ENCODE peak calls at places on chromosomes 2 and 18, in five cellular contexts. Z is K562, O is HepG2, N is GM12878, P is H1. M is an unnamed sample.

GRCh38 chr18:48954837-48955527 is 4.2 kb upstream of the SMAD7 start:
- DNase-seq in Z (no peak), O (no peak), N (no peak), P (no peak), M (no peak)

GRCh38 chr2:83686863-83687262 is 772.2 kb downstream of the SUCLG1 start:
- DNase-seq in Z (no peak), O (no peak), N (no peak), P (no peak), M (no peak)

GRCh38 chr2:111095426-111095825 is 25.3 kb upstream of the BCL2L11 start:
- DNase-seq in Z (no peak), O (no peak), N (no peak), P (no peak), M (no peak)

GRCh38 chr2:157046396-157046795 is 211.1 kb upstream of the GALNT5 start:
- DNase-seq in Z (no peak), O (no peak), N (no peak), P (no peak), M (no peak)

GRCh38 chr2:45913539-45913938 is 262.1 kb downstream of the PRKCE start:
- DNase-seq in Z (no peak), O (no peak), N (no peak), P (no peak), M (no peak)

GRCh38 chr2:224982226-224982625 is 60.0 kb downstream of the DOCK10 start:
- DNase-seq in Z (no peak), O (no peak), N (no peak), P (no peak), M (peak)

GRCh38 chr2:85413592-85414421 is 3.6 kb upstream of the CAPG start:
- DNase-seq in Z (peak), O (no peak), N (no peak), P (peak), M (no peak)

GRCh38 chr2:56287974-56288373 is 104.2 kb downstream of the CCDC85A start:
- DNase-seq in Z (no peak), O (no peak), N (no peak), P (no peak), M (no peak)

GRCh38 chr2:11437602-11438001 is 28.4 kb downstream of the E2F6 start:
- DNase-seq in Z (no peak), O (no peak), N (no peak), P (no peak), M (peak)

GRCh38 chr2:119679846-119680245 is 845 bp downstream of the TMEM177 start:
- DNase-seq in Z (no peak), O (no peak), N (no peak), P (no peak), M (no peak)

GRCh38 chr2:792687-793086 is 115.5 kb upstream of the TMEM18 start:
- DNase-seq in Z (no peak), O (no peak), N (no peak), P (no peak), M (no peak)

GRCh38 chr18:777021-777420 is 35.0 kb downstream of the YES1 start:
- DNase-seq in Z (no peak), O (no peak), N (no peak), P (no peak), M (no peak)

GRCh38 chr2:135585586-135585985 is 54.3 kb downstream of the R3HDM1 start:
- DNase-seq in Z (no peak), O (no peak), N (no peak), P (no peak), M (no peak)

GRCh38 chr2:178530625-178531142 is 50.4 kb downstream of the PLEKHA3 start:
- DNase-seq in Z (no peak), O (no peak), N (peak), P (no peak), M (no peak)

GRCh38 chr18:37393945-37394609 is 171.5 kb downstream of the CELF4 start:
- DNase-seq in Z (peak), O (no peak), N (no peak), P (peak), M (peak)

GRCh38 chr18:58177886-58178470 is 134.0 kb downstream of the NEDD4L start:
- DNase-seq in Z (no peak), O (peak), N (no peak), P (peak), M (peak)

GRCh38 chr2:105789745-105790466 is 45.2 kb downstream of the NCK2 start:
- DNase-seq in Z (no peak), O (no peak), N (peak), P (no peak), M (no peak)

GRCh38 chr2:207746131-207746530 is 23.6 kb downstream of the FZD5 start:
- DNase-seq in Z (peak), O (peak), N (no peak), P (no peak), M (peak)

GRCh38 chr2:42350434-42351063 is 10.5 kb downstream of the COX7A2L start:
- DNase-seq in Z (no peak), O (no peak), N (no peak), P (no peak), M (no peak)

GRCh38 chr2:160299540-160299939 is 99.5 kb upstream of the ITGB6 start:
- DNase-seq in Z (no peak), O (no peak), N (no peak), P (no peak), M (no peak)

GRCh38 chr2:157492189-157492773 is 48.4 kb upstream of the CYTIP start:
- DNase-seq in Z (peak), O (peak), N (peak), P (peak), M (peak)

GRCh38 chr2:138023976-138024375 is 59.7 kb downstream of the HNMT start:
- DNase-seq in Z (no peak), O (no peak), N (no peak), P (no peak), M (no peak)

GRCh38 chr2:129199501-129199900 is 780.0 kb upstream of the RAB6C start:
- DNase-seq in Z (no peak), O (no peak), N (no peak), P (no peak), M (no peak)

GRCh38 chr2:154699560-154699901 is 1.0 kb downstream of the KCNJ3 start:
- DNase-seq in Z (no peak), O (no peak), N (no peak), P (no peak), M (no peak)

GRCh38 chr2:163717474-163717873 is 18.3 kb downstream of the FIGN start:
- DNase-seq in Z (no peak), O (peak), N (no peak), P (no peak), M (no peak)

GRCh38 chr2:164771897-164772296 is 69.7 kb downstream of the COBLL1 start:
- DNase-seq in Z (no peak), O (no peak), N (no peak), P (no peak), M (no peak)

GRCh38 chr2:213068681-213069359 is 82.6 kb downstream of the IKZF2 start:
- DNase-seq in Z (no peak), O (no peak), N (no peak), P (no peak), M (no peak)

GRCh38 chr18:21739604-21740473 is 753 bp upstream of the MIB1 start:
- DNase-seq in Z (peak), O (no peak), N (no peak), P (no peak), M (peak)

GRCh38 chr2:47080888-47081301 is 74.2 kb downstream of the STPG4 start:
- DNase-seq in Z (no peak), O (no peak), N (no peak), P (no peak), M (no peak)

GRCh38 chr2:134002391-134002790 is 251.5 kb upstream of the MGAT5 start:
- DNase-seq in Z (no peak), O (no peak), N (no peak), P (no peak), M (no peak)

GRCh38 chr18:23756590-23757540 is 67.6 kb downstream of the LAMA3 start:
- DNase-seq in Z (no peak), O (no peak), N (no peak), P (no peak), M (no peak)

GRCh38 chr2:221262651-221263050 is 309.5 kb downstream of the EPHA4 start:
- DNase-seq in Z (no peak), O (no peak), N (no peak), P (no peak), M (no peak)

GRCh38 chr2:205439621-205440020 is 242.7 kb upstream of the NRP2 start:
- DNase-seq in Z (no peak), O (no peak), N (no peak), P (no peak), M (no peak)

GRCh38 chr2:95734976-95735890 is 143.4 kb downstream of the TRIM43 start:
- DNase-seq in Z (no peak), O (no peak), N (no peak), P (no peak), M (no peak)

GRCh38 chr2:75516378-75517122 is 44.2 kb downstream of the EVA1A start:
- DNase-seq in Z (no peak), O (peak), N (peak), P (no peak), M (no peak)

GRCh38 chr18:61852496-61852895 is 40.3 kb downstream of the RNF152 start:
- DNase-seq in Z (no peak), O (no peak), N (no peak), P (no peak), M (no peak)

DNA sequence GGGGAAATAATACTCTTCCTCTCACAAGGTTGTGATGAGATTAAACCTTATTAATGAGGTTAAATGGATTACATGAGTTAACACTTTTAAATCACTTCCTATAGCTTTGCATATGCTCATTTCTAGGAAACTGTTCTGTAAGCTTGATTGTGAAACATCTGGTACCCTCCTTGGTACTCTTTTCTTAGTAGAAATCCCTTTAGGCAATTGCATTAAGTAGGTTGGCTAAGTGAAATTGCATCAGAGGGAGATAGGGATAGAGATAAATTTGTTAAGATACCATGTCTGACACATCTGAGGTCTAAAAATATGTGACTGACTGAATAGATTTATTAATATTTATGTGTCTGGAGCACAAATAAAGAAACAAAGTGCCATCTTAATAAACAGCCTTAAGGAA is 275.9 kb upstream of the MAP2 start:
- DNase-seq in Z (no peak), O (no peak), N (no peak), P (no peak), M (no peak)
- TF ChIP-seq GABPA in Z (no peak), O (no peak), N (no peak), P (no peak), M (no peak)

GRCh38 chr2:2188344-2189111 is 142.5 kb downstream of the MYT1L start:
- DNase-seq in Z (no peak), O (no peak), N (no peak), P (no peak), M (peak)

GRCh38 chr2:2187196-2187595 is 143.9 kb downstream of the MYT1L start:
- DNase-seq in Z (no peak), O (no peak), N (no peak), P (no peak), M (no peak)

GRCh38 chr2:2192385-2192957 is 138.6 kb downstream of the MYT1L start:
- DNase-seq in Z (no peak), O (no peak), N (no peak), P (no peak), M (peak)

GRCh38 chr2:2191110-2191707 is 139.9 kb downstream of the MYT1L start:
- DNase-seq in Z (no peak), O (no peak), N (no peak), P (no peak), M (peak)

DNA sequence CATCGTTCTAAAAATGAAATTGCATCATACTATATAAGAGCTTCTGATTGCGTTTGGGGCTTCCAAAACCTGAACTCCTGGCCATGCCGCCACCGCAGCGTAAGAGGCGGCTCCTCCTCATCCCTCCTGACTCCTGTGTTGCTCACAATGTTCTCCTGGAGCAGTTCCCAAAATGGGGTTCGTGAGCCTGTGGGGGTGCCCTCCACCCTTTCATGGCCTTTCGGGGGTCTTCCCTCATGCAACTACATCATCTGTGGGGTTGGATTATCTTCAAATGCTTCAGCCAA is 142.0 kb downstream of the MYT1L start:
- DNase-seq in Z (no peak), O (no peak), N (no peak), P (no peak), M (no peak)
- H3K9ac ChIP-seq in Z (no peak), O (no peak), N (no peak), P (no peak), M (no peak)

DNA sequence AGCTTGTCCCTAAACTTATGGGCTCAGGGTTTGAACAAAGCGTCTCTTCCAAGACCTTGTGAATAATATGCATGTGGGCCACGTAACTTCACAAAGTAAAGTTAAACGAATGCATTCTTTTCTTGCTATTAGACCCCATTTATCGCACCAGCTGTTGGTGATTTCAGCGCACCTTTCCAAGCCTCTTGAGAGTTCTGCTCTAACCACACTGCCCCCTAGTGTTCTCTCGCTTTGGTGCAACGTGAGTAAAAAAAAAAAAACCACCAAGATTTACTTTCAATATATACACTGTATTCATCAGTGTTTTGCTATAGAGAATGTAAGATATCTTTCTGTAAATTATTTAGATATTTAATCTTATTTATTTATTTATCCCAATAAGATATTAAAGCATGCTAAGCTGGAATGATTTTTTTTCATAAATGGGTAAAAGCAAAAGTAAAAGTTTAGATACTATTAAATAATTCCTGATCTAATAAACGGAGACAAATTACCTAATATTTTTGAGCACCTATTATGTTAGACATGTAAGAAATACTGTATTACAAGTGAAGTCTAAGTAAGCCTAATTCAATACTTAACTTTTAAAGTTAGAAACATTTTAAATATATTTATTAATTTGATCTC is 459.5 kb downstream of the DLGAP1 start:
- DNase-seq in Z (peak), O (peak), N (peak), P (peak), M (peak)
- TF ChIP-seq GABPA in Z (no peak), O (no peak), N (no peak), P (no peak), M (no peak)

DNA sequence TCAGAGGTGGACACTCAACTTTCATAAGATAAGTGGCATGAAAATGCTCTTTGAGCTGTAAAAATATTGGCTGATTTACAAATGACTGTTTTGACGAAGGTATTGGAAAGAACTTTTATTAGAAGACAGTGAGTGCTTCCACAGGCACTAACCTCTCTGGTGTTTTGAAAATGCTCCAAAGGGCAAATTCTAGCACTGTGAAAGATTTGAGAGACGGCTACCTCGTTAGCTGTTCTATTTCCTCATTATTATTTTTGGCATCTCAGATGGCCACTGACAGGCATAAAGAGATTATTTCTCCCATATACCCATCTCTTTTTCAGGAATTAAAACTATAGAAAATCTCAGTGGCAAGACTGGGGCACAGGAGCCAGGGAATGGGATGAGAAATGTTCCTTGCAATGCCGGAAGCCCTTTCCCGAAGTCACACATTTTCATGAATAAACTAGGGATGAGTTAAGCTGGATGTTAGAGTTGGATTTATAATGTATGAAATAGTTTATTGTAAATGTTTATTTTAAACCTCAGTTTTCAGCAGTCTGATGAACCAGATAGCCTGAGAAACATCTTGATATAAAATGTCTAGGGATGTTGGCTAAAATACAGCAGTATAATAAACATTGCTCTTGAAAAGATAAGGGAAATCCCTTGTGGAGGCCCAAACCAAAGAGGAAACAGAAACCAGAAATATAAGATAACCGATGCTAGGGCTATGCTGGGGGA is 175.7 kb downstream of the ASB1 start:
- DNase-seq in Z (no peak), O (no peak), N (no peak), P (no peak), M (no peak)
- H3K9ac ChIP-seq in Z (no peak), O (no peak), N (no peak), P (no peak), M (no peak)

DNA sequence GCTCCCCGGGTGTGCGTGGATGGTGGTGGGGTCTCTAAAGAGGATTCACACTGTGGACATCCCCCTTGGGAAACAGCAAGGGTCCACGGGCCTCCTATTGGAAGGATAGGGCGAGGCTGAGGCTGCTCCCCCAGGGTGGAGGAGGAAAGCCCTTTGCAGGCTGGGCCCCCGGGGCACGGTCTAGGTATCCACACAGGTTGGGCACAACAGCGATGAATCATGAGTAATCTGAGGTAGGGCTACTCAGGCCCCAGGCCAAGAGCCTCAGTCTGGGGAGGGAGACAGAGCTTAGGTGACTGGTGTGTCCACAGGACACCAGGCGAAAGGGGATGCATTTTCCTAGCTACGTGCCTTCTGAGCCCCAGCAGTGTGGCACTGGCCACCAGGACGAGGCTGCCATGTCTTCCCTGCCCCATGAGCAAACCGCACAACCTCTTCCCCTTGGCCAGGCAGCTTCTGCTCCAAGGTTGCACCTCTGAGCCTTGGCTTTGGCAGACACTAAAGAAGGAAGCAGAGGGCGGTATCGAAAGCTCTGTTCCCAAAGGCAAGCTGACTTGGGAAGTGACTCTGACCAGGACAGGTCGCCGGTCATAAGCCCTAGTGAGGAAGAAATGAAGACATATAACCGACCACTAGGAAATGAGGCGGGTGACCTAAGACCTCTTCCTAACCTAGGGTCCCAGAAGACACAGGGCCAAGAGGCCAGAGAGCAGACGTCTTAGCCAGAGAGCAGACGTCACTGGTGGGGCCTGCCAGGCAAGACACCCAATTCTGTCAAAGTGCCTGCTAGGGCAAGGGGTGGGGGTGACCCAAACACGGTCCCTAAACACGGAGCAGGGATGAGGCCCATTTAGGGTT is 14.6 kb upstream of the SEMA4C start:
- DNase-seq in Z (no peak), O (no peak), N (no peak), P (no peak), M (no peak)
- TF ChIP-seq GABPA in Z (no peak), O (no peak), N (no peak), P (no peak), M (no peak)